ENCODE peak calls at places on chromosome 7, in seven cellular contexts. X is lung microvascular endothelial cell; A is T-helper 2 cell; Z is EH; P is stimulated activated effector memory CD8-positive, alpha-beta T cell treated with anti-CD3 and anti-CD28 coated beads, Interleukin-12 subunit alpha, Interleukin-12 subunit beta, amount 100 ng/mL, for 72 hours; W is activated CD4-positive, alpha-beta T cell treated with anti-CD3 and anti-CD28 coated beads, Interleukin-2, amount 50 U/mL, for 48 hours; H is anterior cingulate cortex. B is an unnamed sample.

GRCh38 chr7:75951506-75951905 is 36.6 kb downstream of the POR start:
- DNase-seq in X (peak), A (no peak), Z (peak), P (no peak), W (no peak), H (no peak), B (no peak)

GRCh38 chr7:57308631-57309408 is 141.2 kb upstream of the ZNF716 start:
- DNase-seq in X (no peak), A (no peak), Z (no peak), P (no peak), W (peak), H (no peak), B (no peak)

GRCh38 chr7:100173806-100174495 is 3.2 kb downstream of the GPC2 start:
- DNase-seq in X (no peak), A (no peak), Z (no peak), P (no peak), W (no peak), H (no peak), B (no peak)

GRCh38 chr7:39280337-39280736 is 285.9 kb upstream of the YAE1 start:
- DNase-seq in X (no peak), A (no peak), Z (no peak), P (no peak), W (no peak), H (no peak), B (no peak)

GRCh38 chr7:33854951-33855350 is 50.4 kb upstream of the BMPER start:
- DNase-seq in X (no peak), A (no peak), Z (peak), P (no peak), W (no peak), H (no peak), B (no peak)

GRCh38 chr7:101121996-101122932 is 4.6 kb upstream of the SERPINE1 start:
- DNase-seq in X (peak), A (no peak), Z (peak), P (no peak), W (no peak), H (no peak), B (peak)

GRCh38 chr7:105691692-105692564 is 110.6 kb upstream of the EFCAB10 start:
- DNase-seq in X (peak), A (peak), Z (peak), P (no peak), W (peak), H (no peak), B (no peak)

GRCh38 chr7:2982831-2983230 is 60.8 kb downstream of the CARD11 start:
- DNase-seq in X (no peak), A (peak), Z (no peak), P (peak), W (peak), H (no peak), B (no peak)

GRCh38 chr7:150406565-150407421 is 27.7 kb downstream of the ZNF775 start:
- DNase-seq in X (peak), A (no peak), Z (peak), P (no peak), W (peak), H (no peak), B (no peak)

GRCh38 chr7:105905209-105905910 is 29.0 kb upstream of the ATXN7L1 start:
- DNase-seq in X (no peak), A (no peak), Z (no peak), P (no peak), W (no peak), H (no peak), B (no peak)

GRCh38 chr7:95470452-95470851 is 15.3 kb upstream of the ASB4 start:
- DNase-seq in X (peak), A (no peak), Z (no peak), P (no peak), W (no peak), H (no peak), B (peak)

GRCh38 chr7:40680657-40681056 is 545.9 kb downstream of the SUGCT start:
- DNase-seq in X (peak), A (no peak), Z (peak), P (no peak), W (no peak), H (no peak), B (peak)

GRCh38 chr7:108127461-108127860 is 2.7 kb downstream of the LAMB4 start:
- DNase-seq in X (no peak), A (no peak), Z (no peak), P (no peak), W (no peak), H (no peak), B (no peak)

B was measured in HuH-7.5.